ENCODE peak calls at places on chromosomes 7 and 10, in nine cellular contexts. One of them, this sample, is unnamed.

GRCh38 chr10:14074062-14074884 is 256.5 kb downstream of the FRMD4A start:
- DNase-seq in A549: peak; percentile 81
- DNase-seq in HFFc6: peak; percentile 100
- DNase-seq in RPMI8226: no peak
- DNase-seq in activated T-cell treated with anti-CD3 and anti-CD28 coated beads for 1 hour: no peak
- DNase-seq in AML-193: no peak
- DNase-seq in heart left ventricle: peak; percentile 82
- DNase-seq in fibroblast of gingiva: peak; percentile 100
- DNase-seq in HEK293T: peak; percentile 57
- DNase-seq in this sample: no peak

GRCh38 chr7:22554184-22554583 is 54.2 kb upstream of the STEAP1B start:
- DNase-seq in A549: no peak
- DNase-seq in RPMI8226: no peak
- DNase-seq in fibroblast of gingiva: no peak
- DNase-seq in heart left ventricle: no peak
- DNase-seq in HEK293T: no peak
- DNase-seq in activated T-cell treated with anti-CD3 and anti-CD28 coated beads for 1 hour: no peak
- DNase-seq in AML-193: no peak
- DNase-seq in HFFc6: no peak
- DNase-seq in this sample: no peak

GRCh38 chr7:83677180-83677866 is 28.4 kb upstream of the SEMA3E start:
- DNase-seq in RPMI8226: no peak
- DNase-seq in heart left ventricle: no peak
- DNase-seq in fibroblast of gingiva: peak; percentile 91
- DNase-seq in AML-193: no peak
- DNase-seq in A549: peak; percentile 70
- DNase-seq in HFFc6: peak; percentile 46
- DNase-seq in HEK293T: peak; percentile 32
- DNase-seq in activated T-cell treated with anti-CD3 and anti-CD28 coated beads for 1 hour: no peak
- DNase-seq in this sample: no peak

GRCh38 chr7:106047818-106048490 is 64.2 kb downstream of the SYPL1 start:
- DNase-seq in heart left ventricle: no peak
- DNase-seq in A549: no peak
- DNase-seq in AML-193: no peak
- DNase-seq in HFFc6: no peak
- DNase-seq in fibroblast of gingiva: no peak
- DNase-seq in HEK293T: no peak
- DNase-seq in activated T-cell treated with anti-CD3 and anti-CD28 coated beads for 1 hour: no peak
- DNase-seq in RPMI8226: no peak
- DNase-seq in this sample: no peak

GRCh38 chr10:13219685-13220670 is 14.2 kb downstream of the UCMA start:
- DNase-seq in heart left ventricle: no peak
- DNase-seq in fibroblast of gingiva: no peak
- DNase-seq in RPMI8226: peak; percentile 75
- DNase-seq in A549: peak; percentile 56
- DNase-seq in AML-193: peak; percentile 29
- DNase-seq in HFFc6: peak; percentile 5
- DNase-seq in HEK293T: peak; percentile 61
- DNase-seq in activated T-cell treated with anti-CD3 and anti-CD28 coated beads for 1 hour: no peak
- DNase-seq in this sample: peak; percentile 5

GRCh38 chr7:154451480-154452457 is 399.6 kb downstream of the DPP6 start:
- DNase-seq in HEK293T: no peak
- DNase-seq in A549: no peak
- DNase-seq in heart left ventricle: no peak
- DNase-seq in HFFc6: no peak
- DNase-seq in fibroblast of gingiva: no peak
- DNase-seq in AML-193: no peak
- DNase-seq in RPMI8226: no peak
- DNase-seq in activated T-cell treated with anti-CD3 and anti-CD28 coated beads for 1 hour: no peak
- DNase-seq in this sample: no peak

GRCh38 chr10:70433581-70434280 is 7.8 kb downstream of the NODAL start:
- DNase-seq in HEK293T: no peak
- DNase-seq in activated T-cell treated with anti-CD3 and anti-CD28 coated beads for 1 hour: no peak
- DNase-seq in heart left ventricle: no peak
- DNase-seq in HFFc6: no peak
- DNase-seq in fibroblast of gingiva: peak; percentile 72
- DNase-seq in RPMI8226: no peak
- DNase-seq in AML-193: no peak
- DNase-seq in A549: no peak
- DNase-seq in this sample: no peak

GRCh38 chr7:29299986-29300609 is 105.5 kb downstream of the CHN2 start:
- DNase-seq in heart left ventricle: no peak
- DNase-seq in HFFc6: no peak
- DNase-seq in HEK293T: no peak
- DNase-seq in A549: no peak
- DNase-seq in RPMI8226: no peak
- DNase-seq in activated T-cell treated with anti-CD3 and anti-CD28 coated beads for 1 hour: no peak
- DNase-seq in AML-193: no peak
- DNase-seq in fibroblast of gingiva: no peak
- DNase-seq in this sample: no peak

GRCh38 chr7:134432296-134433152 is 26.4 kb downstream of the AKR1B1 start:
- DNase-seq in A549: peak; percentile 99
- DNase-seq in AML-193: peak; percentile 68
- DNase-seq in fibroblast of gingiva: peak; percentile 92
- DNase-seq in heart left ventricle: peak; percentile 82
- DNase-seq in HEK293T: peak; percentile 95
- DNase-seq in HFFc6: peak; percentile 82
- DNase-seq in activated T-cell treated with anti-CD3 and anti-CD28 coated beads for 1 hour: peak; percentile 51
- DNase-seq in RPMI8226: peak; percentile 85
- DNase-seq in this sample: peak; percentile 69

GRCh38 chr10:72068901-72069446 is 19.4 kb downstream of the SPOCK2 start:
- DNase-seq in heart left ventricle: no peak
- DNase-seq in HEK293T: no peak
- DNase-seq in A549: no peak
- DNase-seq in RPMI8226: no peak
- DNase-seq in fibroblast of gingiva: no peak
- DNase-seq in HFFc6: no peak
- DNase-seq in activated T-cell treated with anti-CD3 and anti-CD28 coated beads for 1 hour: no peak
- DNase-seq in AML-193: no peak
- DNase-seq in this sample: no peak

GRCh38 chr10:100345570-100346330 is 1.3 kb upstream of the SCD start:
- DNase-seq in A549: peak; percentile 45
- DNase-seq in RPMI8226: no peak
- DNase-seq in AML-193: no peak
- DNase-seq in activated T-cell treated with anti-CD3 and anti-CD28 coated beads for 1 hour: no peak
- DNase-seq in heart left ventricle: no peak
- DNase-seq in HEK293T: no peak
- DNase-seq in HFFc6: peak; percentile 47
- DNase-seq in fibroblast of gingiva: peak; percentile 54
- DNase-seq in this sample: no peak